ENCODE peak calls at places on chromosome 13, in seven cellular contexts. U is uterus, K is hypothalamus, A is lung microvascular endothelial cell, Q is epithelial cell of proximal tubule, T is memory B cell, O is WTC11. L is an unnamed sample.

GRCh38 chr13:51249767-51250741 is 27.9 kb downstream of the FAM124A start:
- DNase-seq in O (no peak), U (no peak), K (no peak), Q (no peak), T (no peak), A (peak), L (peak)

GRCh38 chr13:26500618-26501320 is 56.7 kb upstream of the WASF3 start:
- DNase-seq in A (no peak), O (no peak), Q (no peak), K (no peak), U (no peak), T (no peak), L (peak)

GRCh38 chr13:52779028-52779612 is 39.5 kb upstream of the CNMD start:
- DNase-seq in Q (no peak), O (no peak), T (no peak), U (no peak), K (no peak), A (no peak), L (peak)

GRCh38 chr13:113665582-113666323 is 1.3 kb upstream of the GRK1 start:
- DNase-seq in O (no peak), K (no peak), T (no peak), A (no peak), U (peak), Q (no peak), L (no peak)

GRCh38 chr13:47553329-47553977 is 447.6 kb downstream of the SUCLA2 start:
- DNase-seq in K (no peak), O (no peak), T (no peak), Q (no peak), A (no peak), U (no peak), L (no peak)

GRCh38 chr13:26280295-26280694 is 26.4 kb downstream of the CDK8 start:
- DNase-seq in Q (no peak), T (no peak), K (no peak), O (no peak), U (no peak), A (no peak), L (no peak)

GRCh38 chr13:112457485-112457884 is 81.3 kb downstream of the SPACA7 start:
- DNase-seq in T (no peak), A (no peak), U (no peak), Q (no peak), K (no peak), O (no peak), L (no peak)

GRCh38 chr13:24076124-24076523 is 84.4 kb upstream of the SPATA13 start:
- DNase-seq in K (no peak), A (no peak), T (no peak), Q (peak), U (no peak), O (no peak), L (no peak)

GRCh38 chr13:29104461-29104860 is 284.3 kb downstream of the MTUS2 start:
- DNase-seq in Q (no peak), T (no peak), A (no peak), U (no peak), O (no peak), K (no peak), L (no peak)

GRCh38 chr13:26989261-26990007 is 182.2 kb downstream of the USP12 start:
- DNase-seq in O (no peak), K (no peak), U (no peak), A (no peak), Q (no peak), T (no peak), L (no peak)

GRCh38 chr13:59801107-59801880 is 362.4 kb downstream of the DIAPH3 start:
- DNase-seq in K (no peak), A (no peak), O (no peak), U (no peak), T (no peak), Q (no peak), L (peak)

GRCh38 chr13:25501231-25501630 is 129.5 kb downstream of the ATP8A2 start:
- DNase-seq in O (no peak), T (no peak), U (no peak), A (no peak), K (no peak), Q (no peak), L (no peak)

GRCh38 chr13:98869408-98870090 is 108.3 kb downstream of the DOCK9 start:
- DNase-seq in U (peak), T (no peak), Q (peak), K (no peak), O (no peak), A (peak), L (peak)

L was measured in SK-MEL-5.